ENCODE peak calls at places on chromosome 16, in five cellular contexts. X, J, D, Y and I are unnamed samples.

GRCh38 chr16:10509534-10510025 is 70.8 kb downstream of the EMP2 start:
- DNase-seq in X (peak), Y (peak), D (peak), J (peak), I (peak)

GRCh38 chr16:81744911-81745310 is 34.2 kb upstream of the PLCG2 start:
- DNase-seq in J (no peak), D (no peak), X (no peak), Y (no peak), I (no peak)

GRCh38 chr16:31333686-31334649 is 21.0 kb upstream of the ITGAX start:
- DNase-seq in D (no peak), X (peak), Y (peak), J (no peak), I (no peak)

GRCh38 chr16:51813609-51814008 is 662.5 kb upstream of the SALL1 start:
- DNase-seq in X (no peak), D (no peak), J (peak), Y (no peak), I (no peak)

GRCh38 chr16:21708533-21709115 is 44.9 kb downstream of the OTOA start:
- DNase-seq in J (peak), X (peak), Y (peak), D (peak), I (no peak)

GRCh38 chr16:80081851-80082250 is 458.9 kb upstream of the DYNLRB2 start:
- DNase-seq in Y (no peak), X (no peak), D (no peak), J (no peak), I (no peak)

GRCh38 chr16:88977028-88977844 is at the start of gene CBFA2T3:
- DNase-seq in J (peak), D (no peak), Y (peak), X (peak), I (peak)

GRCh38 chr16:4515611-4516233 is 22.9 kb downstream of the CDIP1 start:
- DNase-seq in Y (peak), X (no peak), J (no peak), D (no peak), I (peak)

GRCh38 chr16:81036751-81037350 is 1.2 kb downstream of the ATMIN start:
- DNase-seq in Y (no peak), J (no peak), X (peak), D (no peak), I (no peak)

GRCh38 chr16:30843501-30843900 is 50.4 kb downstream of the BCL7C start:
- DNase-seq in D (no peak), J (no peak), X (no peak), Y (no peak), I (no peak)

GRCh38 chr16:799948-800833 is at the start of gene GNG13:
- DNase-seq in Y (peak), J (peak), X (no peak), D (no peak), I (no peak)

GRCh38 chr16:57352636-57353047 is 5.9 kb upstream of the CCL22 start:
- DNase-seq in X (no peak), D (no peak), J (no peak), Y (no peak), I (no peak)

GRCh38 chr16:87765776-87766484 is at the start of gene KLHDC4:
- DNase-seq in J (peak), X (peak), Y (peak), D (peak), I (peak)

GRCh38 chr16:70437582-70438324 is 1.1 kb downstream of the ST3GAL2 start:
- DNase-seq in D (no peak), X (peak), J (no peak), Y (no peak), I (no peak)

GRCh38 chr16:10521681-10522274 is 58.6 kb downstream of the EMP2 start:
- DNase-seq in J (peak), X (peak), D (peak), Y (peak), I (no peak)